ENCODE peak calls at places on chromosomes 7 and 10, in six cellular contexts. N is transverse colon, L is A549, O is stomach, F is ovary, T is tibial nerve. Q is an unnamed sample.

GRCh38 chr7:21125297-21125696 is 302.6 kb upstream of the SP4 start:
- DNase-seq in O (no peak), L (no peak), T (no peak), N (no peak), F (no peak), Q (no peak)

GRCh38 chr10:11396311-11396960 is 215.0 kb downstream of the USP6NL start:
- DNase-seq in T (no peak), L (no peak), N (no peak), O (no peak), F (no peak), Q (peak; percentile 44)

GRCh38 chr10:32318476-32318896 is 28.5 kb downstream of the EPC1 start:
- DNase-seq in L (no peak), N (no peak), O (no peak), T (peak; percentile 20), F (no peak), Q (no peak)

GRCh38 chr7:38524786-38525185 is 106.4 kb downstream of the AMPH start:
- DNase-seq in O (no peak), F (no peak), T (no peak), N (no peak), L (no peak), Q (no peak)

GRCh38 chr7:91270372-91270771 is 6.1 kb downstream of the FZD1 start:
- DNase-seq in N (no peak), O (no peak), L (no peak), T (no peak), F (no peak), Q (no peak)

GRCh38 chr10:114930320-114930719 is 7.7 kb upstream of the TRUB1 start:
- DNase-seq in T (no peak), N (no peak), O (no peak), F (no peak), L (no peak), Q (no peak)

GRCh38 chr7:85191383-85191782 is 4.5 kb upstream of the SEMA3D start:
- DNase-seq in L (peak; percentile 13), T (no peak), F (no peak), N (no peak), O (no peak), Q (no peak)

GRCh38 chr10:69201045-69201444 is 19.1 kb upstream of the HKDC1 start:
- DNase-seq in N (no peak), O (no peak), F (no peak), L (no peak), T (no peak), Q (no peak)

GRCh38 chr10:36446873-36447272 is 678.5 kb upstream of the ANKRD30A start:
- DNase-seq in L (no peak), N (no peak), O (peak; percentile 62), T (no peak), F (no peak), Q (no peak)

GRCh38 chr7:152463714-152464311 is 28.0 kb upstream of the KMT2C start:
- DNase-seq in L (peak; percentile 99), T (peak; percentile 100), N (peak; percentile 100), O (peak; percentile 100), F (peak; percentile 100), Q (peak; percentile 100)
- TF ChIP-seq EP300 in L (no peak), T (peak; percentile 86), N (no peak), O (no peak), F (peak; percentile 87), Q (peak; percentile 42)

GRCh38 chr10:72645263-72645858 is 19.5 kb upstream of the MICU1 start:
- DNase-seq in N (no peak), T (no peak), O (no peak), L (no peak), F (no peak), Q (no peak)

GRCh38 chr10:72638586-72639440 is 12.9 kb upstream of the MICU1 start:
- DNase-seq in T (no peak), N (no peak), F (no peak), L (peak; percentile 95), O (no peak), Q (no peak)

GRCh38 chr10:72637398-72637857 is 11.5 kb upstream of the MICU1 start:
- DNase-seq in O (peak; percentile 34), L (peak; percentile 88), T (peak; percentile 6), N (peak; percentile 16), F (no peak), Q (no peak)

GRCh38 chr10:72639441-72639873 is 13.6 kb upstream of the MICU1 start:
- DNase-seq in F (no peak), T (no peak), N (no peak), O (no peak), L (no peak), Q (no peak)

GRCh38 chr10:72642318-72642717 is 16.4 kb upstream of the MICU1 start:
- DNase-seq in F (no peak), O (no peak), L (no peak), N (no peak), T (no peak), Q (no peak)
- TF ChIP-seq EP300 in F (no peak), O (no peak), L (no peak), N (no peak), T (no peak), Q (no peak)

DNA sequence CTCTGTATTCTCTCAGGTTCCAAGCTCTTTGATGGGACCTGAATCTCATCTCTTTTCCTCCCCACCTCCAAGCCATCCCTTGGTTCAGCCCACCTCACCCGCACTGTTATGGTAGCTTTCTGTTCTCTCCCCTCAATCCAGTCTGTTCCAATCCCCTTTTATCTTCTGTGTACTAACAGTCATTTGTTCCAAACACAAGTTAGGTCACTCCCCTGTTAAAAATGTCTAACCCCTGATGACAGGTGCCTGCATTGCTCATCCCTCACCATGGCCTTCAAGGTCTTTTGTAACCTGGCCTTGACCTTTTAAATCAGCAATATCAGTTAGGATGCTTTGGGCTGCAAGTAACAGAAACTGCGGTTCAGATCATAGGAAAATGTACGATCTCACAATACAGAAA is 74.8 kb downstream of the CYP26A1 start:
- DNase-seq in T (no peak), O (no peak), N (no peak), L (no peak), F (no peak), Q (no peak)
- TF ChIP-seq EP300 in T (no peak), O (no peak), N (no peak), L (no peak), F (no peak), Q (no peak)

DNA sequence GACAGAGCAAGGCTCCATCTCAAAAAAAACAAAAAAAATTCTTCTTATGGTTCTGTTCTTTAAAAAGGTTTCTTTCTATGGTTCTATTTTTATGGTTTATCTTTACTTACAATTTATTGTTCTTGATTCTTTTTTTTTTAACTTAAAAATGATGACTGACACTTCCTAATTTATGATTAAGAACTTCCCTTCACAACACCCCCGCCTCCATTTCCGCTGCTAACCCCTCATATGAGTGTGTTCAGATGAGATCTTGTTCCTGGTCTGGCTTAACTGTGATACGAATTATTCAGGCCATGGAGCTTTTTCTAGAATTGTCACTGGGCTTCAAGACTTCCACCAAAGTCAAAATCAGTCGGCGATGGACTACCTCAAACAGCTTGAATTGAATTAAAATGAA is 33.9 kb downstream of the PTER start:
- DNase-seq in O (no peak), F (no peak), L (no peak), T (no peak), N (no peak), Q (no peak)
- TF ChIP-seq EP300 in O (no peak), F (no peak), L (no peak), T (no peak), N (no peak), Q (no peak)

GRCh38 chr7:80230327-80230726 is 95.7 kb downstream of the GNAI1 start:
- DNase-seq in N (no peak), O (no peak), L (no peak), T (no peak), F (no peak), Q (no peak)

GRCh38 chr7:80220022-80220421 is 85.4 kb downstream of the GNAI1 start:
- DNase-seq in O (no peak), T (no peak), L (no peak), F (no peak), N (no peak), Q (no peak)

GRCh38 chr7:80224416-80224815 is 89.8 kb downstream of the GNAI1 start:
- DNase-seq in L (no peak), F (no peak), T (no peak), O (no peak), N (no peak), Q (no peak)

GRCh38 chr7:80225361-80225760 is 90.7 kb downstream of the GNAI1 start:
- DNase-seq in F (no peak), O (no peak), T (no peak), N (no peak), L (no peak), Q (no peak)
- TF ChIP-seq EP300 in F (no peak), O (no peak), T (no peak), N (no peak), L (no peak), Q (no peak)

DNA sequence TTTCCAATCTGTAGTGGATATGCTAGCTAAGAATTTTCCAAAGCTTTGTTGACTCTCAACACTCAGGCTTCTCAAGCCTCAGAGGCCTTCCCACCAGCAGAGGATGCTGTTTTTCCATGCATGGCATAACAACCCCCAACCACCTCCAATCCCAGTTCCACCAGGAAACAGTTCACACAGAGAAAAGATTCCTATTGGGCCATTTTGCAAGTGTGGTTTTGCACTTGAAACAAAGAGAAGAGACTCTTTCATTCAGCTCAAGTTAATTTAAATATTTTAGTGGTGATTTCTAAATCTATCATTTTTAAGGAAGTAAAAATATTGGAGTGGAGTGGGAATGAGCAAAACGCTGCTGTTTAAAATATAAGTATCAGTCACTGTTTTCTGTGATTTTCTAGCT is 105.6 kb upstream of the COL1A2 start:
- DNase-seq in F (peak; percentile 66), T (peak; percentile 80), L (peak; percentile 86), O (peak; percentile 56), N (peak; percentile 48), Q (no peak)
- TF ChIP-seq EP300 in F (no peak), T (peak; percentile 64), L (no peak), O (no peak), N (no peak), Q (no peak)

DNA sequence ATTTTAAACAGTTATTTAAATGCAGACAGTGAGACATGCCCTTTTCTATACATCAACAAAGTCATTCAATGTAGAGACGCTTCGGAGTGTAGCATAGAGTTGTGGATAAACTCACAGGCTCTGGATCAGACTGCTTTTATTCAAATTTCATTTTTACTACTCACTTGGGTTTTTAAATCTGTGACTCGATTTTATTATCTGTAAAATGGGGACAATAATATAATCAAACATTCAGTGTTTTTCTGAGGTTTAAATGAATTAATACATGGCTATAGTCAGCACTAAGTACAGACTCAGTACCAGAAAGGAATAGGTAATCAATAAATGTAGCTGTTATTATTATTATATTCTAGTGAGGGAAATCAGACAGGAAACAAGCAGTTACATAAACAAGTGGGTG is 43.4 kb downstream of the THSD7A start:
- DNase-seq in L (no peak), N (no peak), O (no peak), T (no peak), F (no peak), Q (no peak)
- TF ChIP-seq EP300 in L (no peak), N (no peak), O (no peak), T (no peak), F (no peak), Q (no peak)

DNA sequence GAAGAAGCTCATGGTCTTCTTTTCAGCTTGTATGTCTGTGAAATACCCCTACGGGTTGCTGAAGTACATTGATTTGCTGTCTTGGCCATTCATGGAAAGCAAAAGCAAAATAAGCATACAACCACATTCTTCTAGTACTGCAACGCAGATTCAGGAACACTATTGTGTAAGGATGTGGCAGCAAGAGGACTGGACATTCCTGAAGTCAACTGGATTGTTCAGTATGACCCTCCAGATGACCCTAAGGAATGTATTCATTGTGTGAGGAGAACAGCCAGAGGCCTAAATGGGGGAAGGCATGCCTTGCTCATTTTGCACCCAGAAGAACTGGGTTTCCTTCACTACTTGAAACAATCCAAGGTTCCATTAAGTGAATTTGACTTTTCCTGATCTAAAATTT is 133.4 kb upstream of the ANKRD1 start:
- DNase-seq in O (no peak), T (no peak), F (no peak), L (no peak), N (no peak), Q (no peak)
- TF ChIP-seq EP300 in O (no peak), T (no peak), F (no peak), L (no peak), N (no peak), Q (no peak)

GRCh38 chr10:118607768-118608354 is 12.4 kb upstream of the PRLHR start:
- DNase-seq in O (no peak), T (no peak), N (no peak), L (no peak), F (no peak), Q (no peak)
- TF ChIP-seq EP300 in O (no peak), T (no peak), N (no peak), L (no peak), F (no peak), Q (no peak)

Q was measured in suprapubic skin.